ENCODE peak calls at places on chromosomes 13 and 19, in nine cellular contexts. L is mesendoderm, S is amniotic epithelial cell, E is foreskin fibroblast, P is astrocyte of the spinal cord, O is T-helper 9 cell, F is breast epithelium, I is GM13976, Y is putamen. R is an unnamed sample.

GRCh38 chr19:16625183-16625958 is 2.6 kb downstream of the MED26 start:
- DNase-seq in L (no peak), S (no peak), E (no peak), P (no peak), O (no peak), F (no peak), I (no peak), Y (no peak), R (no peak)

GRCh38 chr13:113616991-113617749 is 32.6 kb downstream of the TFDP1 start:
- DNase-seq in L (peak), S (peak), E (peak), P (peak), O (no peak), F (no peak), I (no peak), Y (peak), R (peak)

GRCh38 chr13:114065926-114066774 is 66.3 kb downstream of the RASA3 start:
- DNase-seq in L (no peak), S (no peak), E (no peak), P (no peak), O (peak), F (no peak), I (no peak), Y (no peak), R (no peak)

GRCh38 chr13:112857914-112858490 is 111.0 kb upstream of the MCF2L start:
- DNase-seq in L (no peak), S (no peak), E (no peak), P (no peak), O (no peak), F (no peak), I (no peak), Y (no peak), R (no peak)

GRCh38 chr13:51785592-51786424 is 18.2 kb downstream of the DHRS12 start:
- DNase-seq in L (peak), S (peak), E (peak), P (no peak), O (no peak), F (no peak), I (no peak), Y (no peak), R (peak)

GRCh38 chr13:23069571-23069970 is 111.2 kb upstream of the SGCG start:
- DNase-seq in L (no peak), S (peak), E (peak), P (no peak), O (no peak), F (no peak), I (no peak), Y (no peak), R (no peak)

GRCh38 chr13:109704771-109705628 is 81.4 kb downstream of the IRS2 start:
- DNase-seq in L (no peak), S (peak), E (no peak), P (no peak), O (no peak), F (no peak), I (no peak), Y (no peak), R (no peak)

GRCh38 chr19:20238025-20238623 is 71.1 kb downstream of the ZNF486 start:
- DNase-seq in L (peak), S (peak), E (peak), P (peak), O (peak), F (peak), I (peak), Y (peak), R (peak)

GRCh38 chr19:13974073-13974472 is 21.8 kb downstream of the DCAF15 start:
- DNase-seq in L (peak), S (peak), E (no peak), P (no peak), O (no peak), F (peak), I (no peak), Y (no peak), R (peak)

GRCh38 chr19:15875075-15875474 is 22.8 kb downstream of the CYP4F2 start:
- DNase-seq in L (no peak), S (no peak), E (no peak), P (no peak), O (no peak), F (no peak), I (no peak), Y (no peak), R (no peak)

GRCh38 chr19:29672933-29673336 is 7.7 kb downstream of the PLEKHF1 start:
- DNase-seq in L (no peak), S (no peak), E (no peak), P (no peak), O (peak), F (no peak), I (peak), Y (no peak), R (no peak)

GRCh38 chr19:7868326-7868670 is 5.9 kb downstream of the PRR36 start:
- DNase-seq in L (no peak), S (no peak), E (no peak), P (no peak), O (no peak), F (no peak), I (no peak), Y (no peak), R (no peak)

GRCh38 chr13:98813993-98814392 is 61.5 kb upstream of the SLC15A1 start:
- DNase-seq in L (no peak), S (no peak), E (no peak), P (no peak), O (no peak), F (no peak), I (no peak), Y (no peak), R (no peak)

GRCh38 chr13:63625869-63626268 is 2210.2 kb upstream of the PCDH20 start:
- DNase-seq in L (peak), S (peak), E (no peak), P (peak), O (no peak), F (no peak), I (no peak), Y (no peak), R (no peak)

GRCh38 chr19:6210721-6211600 is 68.8 kb downstream of the MLLT1 start:
- DNase-seq in L (no peak), S (no peak), E (no peak), P (no peak), O (no peak), F (no peak), I (no peak), Y (no peak), R (no peak)

GRCh38 chr13:25420161-25420560 is 48.4 kb downstream of the ATP8A2 start:
- DNase-seq in L (no peak), S (no peak), E (no peak), P (no peak), O (no peak), F (no peak), I (no peak), Y (no peak), R (peak)

GRCh38 chr19:28847468-28847867 is 365.5 kb downstream of the UQCRFS1 start:
- DNase-seq in L (peak), S (peak), E (peak), P (no peak), O (no peak), F (no peak), I (no peak), Y (no peak), R (no peak)

GRCh38 chr19:782195-783043 is 14.8 kb upstream of the PTBP1 start:
- DNase-seq in L (peak), S (peak), E (no peak), P (peak), O (no peak), F (no peak), I (no peak), Y (no peak), R (no peak)

GRCh38 chr19:27764186-27764804 is 1448.7 kb downstream of the UQCRFS1 start:
- DNase-seq in L (no peak), S (no peak), E (no peak), P (no peak), O (no peak), F (no peak), I (no peak), Y (no peak), R (no peak)

GRCh38 chr13:25654332-25654731 is 282.6 kb downstream of the ATP8A2 start:
- DNase-seq in L (no peak), S (peak), E (no peak), P (no peak), O (no peak), F (no peak), I (no peak), Y (no peak), R (no peak)

GRCh38 chr19:12769689-12770088 is 5.7 kb downstream of the HOOK2 start:
- DNase-seq in L (peak), S (peak), E (no peak), P (no peak), O (peak), F (no peak), I (peak), Y (no peak), R (no peak)

GRCh38 chr19:37817180-37817911 is 38.0 kb upstream of the ZNF573 start:
- DNase-seq in L (peak), S (no peak), E (peak), P (peak), O (peak), F (peak), I (peak), Y (peak), R (peak)

GRCh38 chr19:13795595-13796300 is 505 bp downstream of the ZSWIM4 start:
- DNase-seq in L (no peak), S (no peak), E (no peak), P (no peak), O (no peak), F (peak), I (peak), Y (no peak), R (no peak)

GRCh38 chr13:29748097-29748496 is 102.3 kb downstream of the UBL3 start:
- DNase-seq in L (no peak), S (no peak), E (no peak), P (no peak), O (no peak), F (no peak), I (no peak), Y (no peak), R (no peak)

GRCh38 chr19:16203256-16204004 is 5.7 kb downstream of the AP1M1 start:
- DNase-seq in L (no peak), S (no peak), E (no peak), P (no peak), O (no peak), F (no peak), I (no peak), Y (no peak), R (no peak)

GRCh38 chr19:1244693-1245451 is 3.3 kb downstream of the ATP5F1D start:
- DNase-seq in L (no peak), S (no peak), E (no peak), P (no peak), O (no peak), F (no peak), I (no peak), Y (no peak), R (no peak)

R was measured in cerebellum.